ENCODE peak calls at places on chromosomes 11 and 22, in six cellular contexts. One of them, this sample, is unnamed.

GRCh38 chr22:18968011-18968749 is 32.1 kb upstream of the PRODH start:
- DNase-seq in tibial nerve: no peak
- DNase-seq in AG09309: no peak
- DNase-seq in cardiac muscle cell: peak; percentile 37
- DNase-seq in fibroblast of pulmonary artery: peak; percentile 31
- DNase-seq in kidney epithelial cell: no peak
- DNase-seq in this sample: no peak

GRCh38 chr11:34302046-34302921 is 55.5 kb downstream of the ABTB2 start:
- DNase-seq in tibial nerve: no peak
- DNase-seq in fibroblast of pulmonary artery: peak; percentile 75
- DNase-seq in AG09309: peak; percentile 82
- DNase-seq in cardiac muscle cell: peak; percentile 89
- DNase-seq in kidney epithelial cell: peak; percentile 99
- DNase-seq in this sample: peak; percentile 87

GRCh38 chr22:30206964-30207363 is 39.6 kb downstream of the LIF start:
- DNase-seq in cardiac muscle cell: peak; percentile 94
- DNase-seq in tibial nerve: no peak
- DNase-seq in kidney epithelial cell: peak; percentile 94
- DNase-seq in AG09309: no peak
- DNase-seq in fibroblast of pulmonary artery: peak; percentile 96
- DNase-seq in this sample: peak; percentile 74

GRCh38 chr11:6111635-6112034 is 4.2 kb downstream of the OR56B4 start:
- DNase-seq in tibial nerve: no peak
- DNase-seq in cardiac muscle cell: no peak
- DNase-seq in AG09309: no peak
- DNase-seq in fibroblast of pulmonary artery: peak; percentile 1
- DNase-seq in kidney epithelial cell: no peak
- DNase-seq in this sample: no peak

GRCh38 chr11:77525455-77526091 is 51.7 kb upstream of the PAK1 start:
- DNase-seq in AG09309: no peak
- DNase-seq in tibial nerve: no peak
- DNase-seq in cardiac muscle cell: peak; percentile 9
- DNase-seq in kidney epithelial cell: no peak
- DNase-seq in fibroblast of pulmonary artery: peak; percentile 22
- DNase-seq in this sample: no peak

GRCh38 chr11:59180907-59181306 is 9.0 kb downstream of the DTX4 start:
- DNase-seq in kidney epithelial cell: no peak
- DNase-seq in tibial nerve: no peak
- DNase-seq in AG09309: no peak
- DNase-seq in fibroblast of pulmonary artery: no peak
- DNase-seq in cardiac muscle cell: no peak
- DNase-seq in this sample: no peak

GRCh38 chr11:117281159-117281558 is 10.0 kb upstream of the BACE1-AS start:
- DNase-seq in cardiac muscle cell: peak; percentile 98
- DNase-seq in tibial nerve: no peak
- DNase-seq in AG09309: peak; percentile 97
- DNase-seq in kidney epithelial cell: peak; percentile 77
- DNase-seq in fibroblast of pulmonary artery: peak; percentile 99
- DNase-seq in this sample: peak; percentile 91

GRCh38 chr11:116698080-116698479 is 74.7 kb downstream of the BUD13 start:
- DNase-seq in tibial nerve: no peak
- DNase-seq in kidney epithelial cell: no peak
- DNase-seq in fibroblast of pulmonary artery: no peak
- DNase-seq in AG09309: no peak
- DNase-seq in cardiac muscle cell: no peak
- DNase-seq in this sample: no peak

GRCh38 chr11:10302294-10302743 is 2.6 kb upstream of the ADM start:
- DNase-seq in kidney epithelial cell: no peak
- DNase-seq in AG09309: no peak
- DNase-seq in tibial nerve: no peak
- DNase-seq in cardiac muscle cell: peak; percentile 33
- DNase-seq in fibroblast of pulmonary artery: no peak
- DNase-seq in this sample: no peak

GRCh38 chr11:3959918-3960295 is 104.4 kb downstream of the STIM1 start:
- DNase-seq in AG09309: no peak
- DNase-seq in fibroblast of pulmonary artery: no peak
- DNase-seq in tibial nerve: no peak
- DNase-seq in cardiac muscle cell: no peak
- DNase-seq in kidney epithelial cell: no peak
- DNase-seq in this sample: no peak

GRCh38 chr22:35567794-35568193 is 27.2 kb downstream of the RASD2 start:
- DNase-seq in kidney epithelial cell: no peak
- DNase-seq in cardiac muscle cell: peak; percentile 38
- DNase-seq in tibial nerve: no peak
- DNase-seq in AG09309: no peak
- DNase-seq in fibroblast of pulmonary artery: no peak
- DNase-seq in this sample: no peak

GRCh38 chr22:22787805-22788459 is 99.7 kb upstream of the IGLL5 start:
- DNase-seq in AG09309: peak; percentile 1
- DNase-seq in cardiac muscle cell: peak; percentile 68
- DNase-seq in kidney epithelial cell: no peak
- DNase-seq in tibial nerve: peak; percentile 29
- DNase-seq in fibroblast of pulmonary artery: peak; percentile 56
- DNase-seq in this sample: peak; percentile 6

GRCh38 chr22:22786301-22787115 is 101.1 kb upstream of the IGLL5 start:
- DNase-seq in kidney epithelial cell: no peak
- DNase-seq in cardiac muscle cell: no peak
- DNase-seq in fibroblast of pulmonary artery: no peak
- DNase-seq in tibial nerve: no peak
- DNase-seq in AG09309: no peak
- DNase-seq in this sample: no peak

GRCh38 chr22:22788460-22789037 is 99.1 kb upstream of the IGLL5 start:
- DNase-seq in fibroblast of pulmonary artery: no peak
- DNase-seq in kidney epithelial cell: no peak
- DNase-seq in AG09309: no peak
- DNase-seq in tibial nerve: no peak
- DNase-seq in cardiac muscle cell: no peak
- DNase-seq in this sample: no peak

GRCh38 chr22:22785316-22786065 is 102.1 kb upstream of the IGLL5 start:
- DNase-seq in cardiac muscle cell: no peak
- DNase-seq in AG09309: no peak
- DNase-seq in tibial nerve: no peak
- DNase-seq in kidney epithelial cell: no peak
- DNase-seq in fibroblast of pulmonary artery: no peak
- DNase-seq in this sample: no peak

DNA sequence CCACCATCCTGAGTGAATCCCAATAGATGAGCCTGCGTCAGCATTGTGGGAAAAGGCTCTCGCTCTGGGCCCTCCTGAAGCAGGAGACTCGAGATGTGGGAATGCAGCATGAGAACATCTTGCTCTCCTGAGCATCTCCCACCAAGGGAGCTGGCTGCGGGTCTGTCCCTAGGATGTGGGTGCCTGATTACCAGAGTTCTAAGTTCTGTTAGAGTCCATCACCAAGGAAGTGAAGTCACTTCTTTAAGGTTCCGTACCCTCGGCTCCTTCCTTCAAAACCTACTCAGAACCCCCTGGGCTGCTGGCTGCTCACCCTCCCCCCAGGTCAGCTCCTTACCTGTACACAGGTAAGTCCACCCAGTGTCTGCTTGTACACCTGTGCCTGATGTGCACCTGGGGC is 100.5 kb upstream of the IGLL5 start:
- DNase-seq in kidney epithelial cell: no peak
- DNase-seq in fibroblast of pulmonary artery: no peak
- DNase-seq in AG09309: no peak
- DNase-seq in tibial nerve: no peak
- DNase-seq in cardiac muscle cell: no peak
- DNase-seq in this sample: no peak
- TF ChIP-seq CTCF in kidney epithelial cell: no peak
- TF ChIP-seq CTCF in fibroblast of pulmonary artery: no peak
- TF ChIP-seq CTCF in AG09309: no peak
- TF ChIP-seq CTCF in tibial nerve: no peak
- TF ChIP-seq CTCF in cardiac muscle cell: no peak
- TF ChIP-seq CTCF in this sample: no peak

GRCh38 chr11:69711824-69712801 is 8.3 kb upstream of the FGF19 start:
- DNase-seq in kidney epithelial cell: no peak
- DNase-seq in cardiac muscle cell: no peak
- DNase-seq in AG09309: no peak
- DNase-seq in tibial nerve: no peak
- DNase-seq in fibroblast of pulmonary artery: no peak
- DNase-seq in this sample: no peak
- H3K4me3 ChIP-seq in kidney epithelial cell: no peak overlapping the region
- H3K4me3 ChIP-seq in cardiac muscle cell: no peak overlapping the region
- H3K4me3 ChIP-seq in AG09309: no peak overlapping the region
- H3K4me3 ChIP-seq in tibial nerve: no peak overlapping the region
- H3K4me3 ChIP-seq in fibroblast of pulmonary artery: no peak overlapping the region
- H3K4me3 ChIP-seq in this sample: no peak overlapping the region

DNA sequence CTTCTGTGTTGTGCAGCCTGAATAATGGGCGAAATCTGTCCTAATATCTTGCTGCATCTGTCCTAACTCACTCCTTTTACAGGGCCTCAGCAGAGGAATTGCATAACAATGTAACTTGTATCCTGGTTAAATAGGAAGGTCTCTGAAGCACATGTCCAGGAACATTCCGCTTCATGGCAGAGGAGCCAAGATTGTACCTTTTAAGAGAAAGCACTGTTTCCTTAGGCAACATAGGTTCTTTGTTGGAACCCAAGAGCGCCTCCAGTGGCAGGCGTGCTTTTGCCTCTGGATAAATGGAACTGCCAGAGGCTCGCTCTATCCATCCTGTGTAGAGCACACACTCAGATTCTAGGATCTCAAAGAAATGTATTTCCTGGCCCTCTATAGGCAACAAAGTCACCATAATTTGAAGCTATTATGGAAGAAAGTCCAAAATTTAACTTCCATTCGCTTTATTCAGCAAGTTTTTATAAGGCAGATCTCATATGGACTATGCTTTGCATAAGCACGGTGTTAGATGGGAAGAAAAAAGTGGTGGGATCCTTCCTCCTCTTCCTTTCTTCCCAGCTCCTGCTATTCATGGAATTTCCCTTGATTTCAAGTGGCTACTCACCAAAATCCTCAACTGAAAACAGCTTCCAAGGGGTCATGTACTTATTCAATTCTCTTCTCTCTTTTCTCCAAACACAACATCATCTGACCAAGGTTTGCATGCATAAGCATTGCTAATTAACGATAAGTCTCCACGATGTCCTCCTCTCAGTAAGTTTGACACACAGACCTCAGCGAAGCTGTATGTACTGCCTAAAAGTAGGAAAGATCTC is at the start of gene BLID:
- DNase-seq in cardiac muscle cell: peak; percentile 71
- DNase-seq in fibroblast of pulmonary artery: peak; percentile 73
- DNase-seq in AG09309: no peak
- DNase-seq in kidney epithelial cell: no peak
- DNase-seq in tibial nerve: peak; percentile 42
- DNase-seq in this sample: no peak
- TF ChIP-seq CTCF in cardiac muscle cell: peak; percentile 66
- TF ChIP-seq CTCF in fibroblast of pulmonary artery: peak; percentile 61
- TF ChIP-seq CTCF in AG09309: peak; percentile 65
- TF ChIP-seq CTCF in kidney epithelial cell: peak; percentile 67
- TF ChIP-seq CTCF in tibial nerve: peak; percentile 52
- TF ChIP-seq CTCF in this sample: peak; percentile 70

DNA sequence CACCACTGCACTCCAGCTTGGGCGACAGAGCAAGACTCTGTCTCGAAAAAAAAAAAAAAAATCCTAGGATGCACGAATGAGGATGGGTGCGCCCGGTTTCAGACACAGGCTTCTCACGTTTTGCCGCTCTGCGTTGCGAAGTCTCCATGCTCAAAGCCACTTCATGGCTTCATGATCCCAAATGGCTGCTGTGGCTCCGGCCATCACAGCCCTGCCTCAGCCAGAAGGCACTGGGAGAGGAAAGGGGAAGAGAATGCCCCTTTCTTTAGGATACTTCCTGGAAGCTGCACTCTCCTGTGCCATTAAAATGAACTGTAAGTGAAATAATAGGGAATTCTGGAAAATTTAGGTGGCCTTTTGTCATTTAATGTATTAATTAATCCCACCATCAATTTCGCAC is 116.4 kb upstream of the ANO1 start:
- DNase-seq in AG09309: no peak
- DNase-seq in fibroblast of pulmonary artery: no peak
- DNase-seq in tibial nerve: no peak
- DNase-seq in cardiac muscle cell: no peak
- DNase-seq in kidney epithelial cell: no peak
- DNase-seq in this sample: no peak
- H3K4me3 ChIP-seq in AG09309: no peak overlapping the region
- H3K4me3 ChIP-seq in fibroblast of pulmonary artery: no peak overlapping the region
- H3K4me3 ChIP-seq in tibial nerve: no peak overlapping the region
- H3K4me3 ChIP-seq in cardiac muscle cell: no peak overlapping the region
- H3K4me3 ChIP-seq in kidney epithelial cell: no peak overlapping the region
- H3K4me3 ChIP-seq in this sample: no peak overlapping the region

GRCh38 chr11:44125598-44125997 is 30.1 kb downstream of the EXT2 start:
- DNase-seq in fibroblast of pulmonary artery: no peak
- DNase-seq in kidney epithelial cell: no peak
- DNase-seq in AG09309: no peak
- DNase-seq in cardiac muscle cell: no peak
- DNase-seq in tibial nerve: no peak
- DNase-seq in this sample: no peak

GRCh38 chr11:44116433-44116832 is 21.0 kb downstream of the EXT2 start:
- DNase-seq in AG09309: no peak
- DNase-seq in cardiac muscle cell: peak; percentile 82
- DNase-seq in tibial nerve: no peak
- DNase-seq in kidney epithelial cell: no peak
- DNase-seq in fibroblast of pulmonary artery: no peak
- DNase-seq in this sample: no peak

DNA sequence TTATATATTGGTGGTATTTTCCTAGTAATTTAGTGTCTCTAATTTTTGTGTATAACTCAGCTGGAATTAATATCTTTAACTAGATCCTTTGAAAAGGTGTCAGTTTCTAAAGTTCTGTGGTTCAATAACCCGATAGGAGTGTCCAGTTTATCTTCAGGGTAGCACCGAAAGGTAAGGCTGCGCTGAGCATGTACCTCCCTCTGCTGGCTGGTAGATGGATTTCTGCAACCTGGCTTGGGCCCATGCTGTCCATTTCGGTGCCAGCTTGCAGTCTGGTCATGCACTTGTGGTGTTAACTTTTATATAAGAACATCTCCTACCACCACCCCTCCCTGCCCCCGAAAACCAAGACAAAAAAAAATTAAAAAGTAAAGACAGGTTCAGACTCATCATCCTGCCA is 24.7 kb downstream of the EXT2 start:
- DNase-seq in kidney epithelial cell: no peak
- DNase-seq in fibroblast of pulmonary artery: no peak
- DNase-seq in tibial nerve: no peak
- DNase-seq in AG09309: no peak
- DNase-seq in cardiac muscle cell: no peak
- DNase-seq in this sample: no peak
- TF ChIP-seq CTCF in kidney epithelial cell: peak; percentile 34
- TF ChIP-seq CTCF in fibroblast of pulmonary artery: peak; percentile 41
- TF ChIP-seq CTCF in tibial nerve: no peak
- TF ChIP-seq CTCF in AG09309: peak; percentile 32
- TF ChIP-seq CTCF in cardiac muscle cell: peak; percentile 31
- TF ChIP-seq CTCF in this sample: peak; percentile 32

GRCh38 chr11:66115638-66116410 is 45.8 kb downstream of the PACS1 start:
- DNase-seq in fibroblast of pulmonary artery: peak; percentile 29
- DNase-seq in cardiac muscle cell: peak; percentile 35
- DNase-seq in tibial nerve: no peak
- DNase-seq in AG09309: no peak
- DNase-seq in kidney epithelial cell: no peak
- DNase-seq in this sample: no peak

GRCh38 chr11:66116576-66117361 is 46.7 kb downstream of the PACS1 start:
- DNase-seq in tibial nerve: no peak
- DNase-seq in cardiac muscle cell: no peak
- DNase-seq in AG09309: no peak
- DNase-seq in kidney epithelial cell: no peak
- DNase-seq in fibroblast of pulmonary artery: no peak
- DNase-seq in this sample: no peak

GRCh38 chr11:66121453-66121852 is 51.4 kb downstream of the PACS1 start:
- DNase-seq in kidney epithelial cell: no peak
- DNase-seq in tibial nerve: no peak
- DNase-seq in fibroblast of pulmonary artery: no peak
- DNase-seq in AG09309: no peak
- DNase-seq in cardiac muscle cell: no peak
- DNase-seq in this sample: no peak

GRCh38 chr11:66119348-66120133 is 49.5 kb downstream of the PACS1 start:
- DNase-seq in cardiac muscle cell: peak; percentile 92
- DNase-seq in kidney epithelial cell: no peak
- DNase-seq in tibial nerve: no peak
- DNase-seq in AG09309: no peak
- DNase-seq in fibroblast of pulmonary artery: peak; percentile 97
- DNase-seq in this sample: peak; percentile 48

GRCh38 chr11:66118847-66119246 is 48.8 kb downstream of the PACS1 start:
- DNase-seq in fibroblast of pulmonary artery: no peak
- DNase-seq in tibial nerve: no peak
- DNase-seq in AG09309: no peak
- DNase-seq in kidney epithelial cell: no peak
- DNase-seq in cardiac muscle cell: peak; percentile 6
- DNase-seq in this sample: no peak
- H3K4me3 ChIP-seq in fibroblast of pulmonary artery: no peak overlapping the region
- H3K4me3 ChIP-seq in tibial nerve: no peak overlapping the region
- H3K4me3 ChIP-seq in AG09309: no peak overlapping the region
- H3K4me3 ChIP-seq in kidney epithelial cell: no peak overlapping the region
- H3K4me3 ChIP-seq in cardiac muscle cell: no peak overlapping the region
- H3K4me3 ChIP-seq in this sample: no peak overlapping the region

This sample was measured in HFF-Myc.